ENCODE peak calls at places on chromosomes 2 and 18, in nine cellular contexts. T is stimulated activated CD8-positive, alpha-beta memory T cell treated with anti-CD3 and anti-CD28 coated beads, Interleukin-2, amount 100 ng/mL, for 1 hour; B is H1; P is stimulated activated CD4-positive, alpha-beta T cell treated with anti-CD3 and anti-CD28 coated beads, Interleukin-12 subunit alpha, Interleukin-12 subunit beta, amount 100 ng/mL, for 24 hours; F is non-pigmented ciliary epithelial cell; M is brain microvascular endothelial cell; G is IMR-90; C is NCI-H1417; X is HL-60. U is an unnamed sample.

GRCh38 chr2:105888625-105889024 is 143.9 kb downstream of the NCK2 start:
- DNase-seq in T (no peak), B (no peak), P (peak), F (no peak), M (no peak), G (no peak), C (no peak), X (peak), U (peak)

GRCh38 chr2:68643011-68643873 is at the start of gene PROKR1:
- DNase-seq in T (no peak), B (peak), P (no peak), F (no peak), M (no peak), G (no peak), C (peak), X (peak), U (peak)

GRCh38 chr2:9703085-9703641 is 72.4 kb upstream of the YWHAQ start:
- DNase-seq in T (peak), B (no peak), P (peak), F (no peak), M (peak), G (peak), C (no peak), X (no peak), U (no peak)

GRCh38 chr2:119431976-119432881 is 575 bp downstream of the TMEM37 start:
- DNase-seq in T (no peak), B (peak), P (no peak), F (peak), M (peak), G (peak), C (no peak), X (peak), U (no peak)

GRCh38 chr2:124874676-124875075 is 849.6 kb downstream of the CNTNAP5 start:
- DNase-seq in T (no peak), B (no peak), P (no peak), F (no peak), M (no peak), G (no peak), C (no peak), X (no peak), U (no peak)

GRCh38 chr18:23619388-23619873 is 33.1 kb upstream of the NPC1 start:
- DNase-seq in T (no peak), B (no peak), P (no peak), F (no peak), M (no peak), G (no peak), C (peak), X (no peak), U (no peak)

GRCh38 chr18:35171315-35171987 is 69.4 kb upstream of the ZNF397 start:
- DNase-seq in T (no peak), B (no peak), P (no peak), F (no peak), M (no peak), G (no peak), C (no peak), X (no peak), U (no peak)

GRCh38 chr2:91442246-91442905 is 2750.9 kb downstream of the RPIA start:
- DNase-seq in T (no peak), B (peak), P (no peak), F (no peak), M (no peak), G (no peak), C (no peak), X (no peak), U (no peak)

GRCh38 chr2:225510794-225511193 is 111.3 kb downstream of the NYAP2 start:
- DNase-seq in T (no peak), B (no peak), P (no peak), F (no peak), M (no peak), G (no peak), C (no peak), X (no peak), U (no peak)

GRCh38 chr2:69994166-69994565 is 32.7 kb upstream of the ASPRV1 start:
- DNase-seq in T (no peak), B (no peak), P (no peak), F (no peak), M (no peak), G (no peak), C (no peak), X (no peak), U (no peak)

GRCh38 chr2:217195658-217196446 is 336.0 kb upstream of the TNP1 start:
- DNase-seq in T (no peak), B (no peak), P (no peak), F (no peak), M (no peak), G (no peak), C (no peak), X (no peak), U (no peak)

GRCh38 chr18:40868110-40868858 is 1086.8 kb upstream of the PIK3C3 start:
- DNase-seq in T (no peak), B (no peak), P (no peak), F (peak), M (peak), G (peak), C (no peak), X (no peak), U (no peak)

GRCh38 chr2:171210864-171211431 is 50.3 kb upstream of the TLK1 start:
- DNase-seq in T (peak), B (no peak), P (no peak), F (no peak), M (no peak), G (peak), C (no peak), X (peak), U (no peak)

GRCh38 chr18:9711361-9712129 is 3.4 kb downstream of the RAB31 start:
- DNase-seq in T (no peak), B (no peak), P (no peak), F (no peak), M (no peak), G (no peak), C (no peak), X (peak), U (no peak)

GRCh38 chr2:16608661-16609643 is 56.7 kb downstream of the CYRIA start:
- DNase-seq in T (peak), B (peak), P (peak), F (no peak), M (peak), G (peak), C (peak), X (peak), U (peak)

GRCh38 chr2:17181051-17181450 is 337.2 kb downstream of the RAD51AP2 start:
- DNase-seq in T (no peak), B (no peak), P (no peak), F (no peak), M (no peak), G (no peak), C (no peak), X (no peak), U (no peak)

GRCh38 chr2:55518846-55519167 is 711 bp upstream of the CFAP36 start:
- DNase-seq in T (no peak), B (no peak), P (no peak), F (no peak), M (no peak), G (no peak), C (peak), X (no peak), U (no peak)

GRCh38 chr2:126655500-126656310 is at the start of gene GYPC:
- DNase-seq in T (no peak), B (peak), P (peak), F (no peak), M (peak), G (peak), C (no peak), X (peak), U (peak)

GRCh38 chr2:10400568-10400977 is 47.6 kb downstream of the ODC1 start:
- DNase-seq in T (no peak), B (no peak), P (peak), F (no peak), M (no peak), G (no peak), C (no peak), X (peak), U (peak)

GRCh38 chr2:160315337-160315736 is 115.3 kb upstream of the ITGB6 start:
- DNase-seq in T (no peak), B (no peak), P (no peak), F (no peak), M (no peak), G (peak), C (no peak), X (no peak), U (no peak)

GRCh38 chr2:38155-38554 is 8.2 kb downstream of the FAM110C start:
- DNase-seq in T (no peak), B (no peak), P (no peak), F (no peak), M (no peak), G (no peak), C (no peak), X (no peak), U (no peak)

GRCh38 chr2:134243244-134243643 is 10.6 kb upstream of the MGAT5 start:
- DNase-seq in T (no peak), B (no peak), P (no peak), F (no peak), M (no peak), G (no peak), C (no peak), X (no peak), U (no peak)

GRCh38 chr18:63974991-63975390 is 5.1 kb downstream of the SERPINB8 start:
- DNase-seq in T (no peak), B (no peak), P (no peak), F (no peak), M (no peak), G (peak), C (peak), X (peak), U (no peak)

GRCh38 chr2:224412064-224412921 is 10.4 kb upstream of the FAM124B start:
- DNase-seq in T (no peak), B (no peak), P (no peak), F (peak), M (peak), G (peak), C (no peak), X (no peak), U (no peak)

GRCh38 chr2:238107525-238108422 is 7.6 kb downstream of the ESPNL start:
- DNase-seq in T (no peak), B (peak), P (no peak), F (no peak), M (no peak), G (no peak), C (no peak), X (no peak), U (no peak)

GRCh38 chr18:26717123-26717522 is 148.4 kb downstream of the AQP4 start:
- DNase-seq in T (no peak), B (no peak), P (no peak), F (no peak), M (no peak), G (no peak), C (no peak), X (peak), U (no peak)

GRCh38 chr2:197388866-197389587 is 45.8 kb downstream of the SF3B1 start:
- DNase-seq in T (no peak), B (no peak), P (no peak), F (no peak), M (no peak), G (no peak), C (no peak), X (no peak), U (no peak)

GRCh38 chr2:190578158-190579057 is 43.9 kb upstream of the NEMP2 start:
- DNase-seq in T (peak), B (no peak), P (no peak), F (no peak), M (peak), G (no peak), C (peak), X (no peak), U (peak)

GRCh38 chr2:11701206-11701605 is 31.2 kb upstream of the NTSR2 start:
- DNase-seq in T (no peak), B (no peak), P (no peak), F (no peak), M (no peak), G (no peak), C (no peak), X (no peak), U (no peak)

GRCh38 chr18:80137137-80137536 is 28.1 kb downstream of the ADNP2 start:
- DNase-seq in T (no peak), B (no peak), P (no peak), F (no peak), M (no peak), G (no peak), C (no peak), X (no peak), U (no peak)

GRCh38 chr2:85394256-85394655 is 15.9 kb downstream of the CAPG start:
- DNase-seq in T (no peak), B (no peak), P (no peak), F (no peak), M (no peak), G (no peak), C (no peak), X (no peak), U (no peak)

GRCh38 chr2:172253190-172254052 is 150.7 kb upstream of the DLX2 start:
- DNase-seq in T (no peak), B (no peak), P (peak), F (peak), M (peak), G (peak), C (no peak), X (no peak), U (peak)

U was measured in CMK.